ENCODE peak calls at places on chromosomes 4 and X, in eight cellular contexts. Y is NCI-H1694 treated with DMSO at 0.1 percent for 48 hours; I is uterus; C is colonic mucosa; Z is activated T-helper 1 cell treated with anti-CD3 and anti-CD28 coated beads, Interleukin-2, amount 50 U/mL, for 16 hours; E is G401; S is stimulated activated CD4-positive, alpha-beta T cell treated with anti-CD3 and anti-CD28 coated beads, Interleukin-4, amount 100 ng/mL, for 48 hours; N is activated CD4-positive, alpha-beta T cell treated with anti-CD3 and anti-CD28 coated beads, Interleukin-2, amount 50 U/mL, for 48 hours. J is an unnamed sample.

GRCh38 chr4:35106091-35106734 is 1138.1 kb downstream of the ARAP2 start:
- DNase-seq in I (no peak), N (no peak), S (no peak), Y (no peak), Z (no peak), C (no peak), E (no peak), J (no peak)

GRCh38 chrX:2696698-2697215 is 5.7 kb downstream of the CD99 start:
- DNase-seq in Y (no peak), Z (peak), N (peak), S (no peak), C (no peak), E (no peak), I (no peak), J (no peak)

GRCh38 chr4:472881-473574 is 25.9 kb downstream of the ZNF721 start:
- DNase-seq in E (no peak), S (no peak), N (no peak), I (no peak), Y (no peak), Z (no peak), C (no peak), J (no peak)

GRCh38 chr4:168739851-168740250 is 243.0 kb downstream of the PALLD start:
- DNase-seq in I (no peak), C (no peak), N (no peak), Y (no peak), E (no peak), Z (no peak), S (no peak), J (no peak)

GRCh38 chr4:40254961-40255721 is 58.3 kb downstream of the RHOH start:
- DNase-seq in Z (no peak), Y (no peak), C (no peak), E (no peak), S (no peak), N (no peak), I (no peak), J (no peak)

GRCh38 chr4:86939123-86939522 is 4.3 kb downstream of the AFF1 start:
- DNase-seq in I (no peak), E (no peak), C (no peak), S (no peak), Z (no peak), Y (no peak), N (no peak), J (no peak)

GRCh38 chr4:86831262-86832090 is 17.7 kb downstream of the SLC10A6 start:
- DNase-seq in Y (no peak), Z (no peak), N (no peak), E (no peak), C (no peak), S (no peak), I (peak), J (no peak)

GRCh38 chr4:27129871-27130277 is 269.2 kb downstream of the STIM2 start:
- DNase-seq in N (no peak), Y (no peak), C (no peak), S (no peak), I (no peak), E (no peak), Z (no peak), J (no peak)

GRCh38 chr4:38308728-38309315 is 348.6 kb downstream of the PTTG2 start:
- DNase-seq in E (no peak), I (no peak), Z (no peak), Y (no peak), N (no peak), S (no peak), C (no peak), J (no peak)

GRCh38 chrX:92283298-92283697 is 504.1 kb downstream of the PCDH11X start:
- DNase-seq in E (no peak), I (no peak), Y (no peak), Z (no peak), C (no peak), S (no peak), N (no peak), J (no peak)

GRCh38 chr4:14985843-14986242 is 16.4 kb upstream of the CPEB2 start:
- DNase-seq in S (no peak), C (no peak), Y (no peak), Z (no peak), N (no peak), E (no peak), I (no peak), J (no peak)

GRCh38 chr4:3304831-3305609 is 12.2 kb downstream of the RGS12 start:
- DNase-seq in Y (no peak), E (peak), S (no peak), C (no peak), I (peak), Z (no peak), N (no peak), J (peak)

GRCh38 chrX:103585421-103586313 is at the start of gene TCEAL4:
- DNase-seq in S (no peak), C (peak), N (peak), E (peak), Z (no peak), I (peak), Y (no peak), J (peak)

GRCh38 chr4:26055855-26056254 is 141.8 kb downstream of the SMIM20 start:
- DNase-seq in Y (no peak), I (no peak), E (no peak), S (no peak), Z (no peak), N (no peak), C (no peak), J (no peak)

GRCh38 chrX:104335765-104336164 is 81.0 kb upstream of the ESX1 start:
- DNase-seq in C (no peak), Z (no peak), S (no peak), E (no peak), Y (no peak), N (no peak), I (no peak), J (no peak)

GRCh38 chrX:130039847-130040246 is 57.4 kb downstream of the BCORL1 start:
- DNase-seq in Y (no peak), C (no peak), S (no peak), N (no peak), Z (no peak), E (no peak), I (no peak), J (no peak)

GRCh38 chr4:164731827-164732474 is 22.0 kb upstream of the SMIM31 start:
- DNase-seq in C (peak), E (peak), Y (peak), Z (peak), I (no peak), S (peak), N (peak), J (peak)

GRCh38 chr4:92969650-92970370 is 666.0 kb downstream of the GRID2 start:
- DNase-seq in E (no peak), Y (no peak), I (no peak), C (no peak), S (no peak), Z (no peak), N (no peak), J (no peak)

GRCh38 chr4:113639311-113639710 is 122.2 kb downstream of the CAMK2D start:
- DNase-seq in I (no peak), C (peak), S (no peak), Y (no peak), N (no peak), Z (no peak), E (no peak), J (no peak)

GRCh38 chr4:84952004-84952403 is 14.5 kb downstream of the WDFY3 start:
- DNase-seq in Y (no peak), N (no peak), I (no peak), E (no peak), Z (no peak), S (no peak), C (no peak), J (no peak)

GRCh38 chr4:2786152-2786671 is 6.7 kb upstream of the SH3BP2 start:
- DNase-seq in E (no peak), N (peak), S (no peak), C (no peak), Z (peak), Y (no peak), I (no peak), J (no peak)

GRCh38 chr4:121696140-121696640 is 590 bp downstream of the ANXA5 start:
- DNase-seq in C (peak), Z (peak), N (peak), I (peak), E (peak), S (peak), Y (no peak), J (no peak)

GRCh38 chrX:20718592-20718991 is 451.9 kb upstream of the RPS6KA3 start:
- DNase-seq in S (no peak), I (no peak), N (no peak), Z (no peak), Y (no peak), E (no peak), C (no peak), J (no peak)

GRCh38 chr4:6674500-6675149 is 19.1 kb upstream of the S100P start:
- DNase-seq in Y (no peak), N (peak), C (peak), I (no peak), Z (peak), E (peak), S (no peak), J (peak)

GRCh38 chr4:172838108-172838507 is 330.5 kb upstream of the GALNT7 start:
- DNase-seq in E (no peak), I (no peak), Z (no peak), N (no peak), Y (no peak), S (no peak), C (no peak), J (no peak)

GRCh38 chr4:3491681-3492405 is 28.7 kb downstream of the DOK7 start:
- DNase-seq in E (no peak), N (no peak), C (no peak), S (no peak), Z (no peak), I (no peak), Y (no peak), J (no peak)

GRCh38 chrX:119755981-119756533 is 2.3 kb upstream of the SOWAHD start:
- DNase-seq in S (no peak), Z (peak), I (no peak), C (no peak), E (no peak), Y (no peak), N (peak), J (no peak)

GRCh38 chr4:123573866-123574508 is 177.4 kb downstream of the SPRY1 start:
- DNase-seq in Z (no peak), N (no peak), I (no peak), Y (no peak), S (no peak), C (no peak), E (no peak), J (no peak)

GRCh38 chrX:74422576-74423288 is 1.4 kb downstream of the SLC16A2 start:
- DNase-seq in E (peak), S (no peak), C (peak), N (peak), Y (peak), Z (no peak), I (peak), J (peak)

GRCh38 chr4:54403700-54404453 is 174.8 kb downstream of the PDGFRA start:
- DNase-seq in I (no peak), N (no peak), S (no peak), E (no peak), Z (no peak), C (no peak), Y (no peak), J (no peak)

GRCh38 chrX:1481636-1482529 is 29.2 kb upstream of the ASMTL start:
- DNase-seq in Z (peak), I (peak), E (no peak), N (peak), Y (no peak), S (peak), C (peak), J (no peak)

GRCh38 chrX:68807818-68808217 is 21.0 kb upstream of the EFNB1 start:
- DNase-seq in S (no peak), N (no peak), I (no peak), E (no peak), C (no peak), Z (no peak), Y (no peak), J (no peak)

GRCh38 chr4:162852642-162853041 is 314.0 kb downstream of the NAF1 start:
- DNase-seq in N (no peak), I (no peak), C (no peak), E (no peak), S (no peak), Z (no peak), Y (no peak), J (no peak)

GRCh38 chr4:149371021-149371420 is 444.6 kb downstream of the IQCM start:
- DNase-seq in E (peak), Y (peak), Z (no peak), N (no peak), S (no peak), I (no peak), C (peak), J (peak)

GRCh38 chr4:177484613-177485021 is 42.4 kb upstream of the AGA start:
- DNase-seq in C (no peak), E (no peak), S (no peak), N (no peak), Z (no peak), I (no peak), Y (no peak), J (no peak)

GRCh38 chr4:128244379-128244778 is 43.2 kb downstream of the PGRMC2 start:
- DNase-seq in Z (no peak), S (no peak), I (no peak), E (no peak), N (no peak), Y (no peak), C (no peak), J (no peak)

GRCh38 chr4:62470421-62470983 is 1270.4 kb downstream of the ADGRL3 start:
- DNase-seq in E (no peak), C (no peak), N (no peak), Z (no peak), I (no peak), S (no peak), Y (no peak), J (no peak)

GRCh38 chr4:82044141-82044993 is 329.4 kb downstream of the HNRNPD start:
- DNase-seq in Z (no peak), S (no peak), E (peak), C (peak), I (peak), Y (peak), N (peak), J (peak)

GRCh38 chrX:45006002-45006800 is 133.2 kb downstream of the KDM6A start:
- DNase-seq in E (no peak), N (no peak), C (no peak), I (no peak), Z (no peak), S (no peak), Y (no peak), J (no peak)